ENCODE peak calls at places on chromosomes 5 and 9, in nine cellular contexts. V is left ventricle myocardium inferior; O is H4; C is stimulated activated CD8-positive, alpha-beta memory T cell treated with anti-CD3 and anti-CD28 coated beads, Interleukin-2, amount 100 ng/mL, for 48 hours; Y is activated CD4-positive, alpha-beta T cell treated with anti-CD3 and anti-CD28 coated beads, Interleukin-2, amount 10 ng/mL, durations not matched to agents 7 days and 5 days; G is SJSA1; L is adrenal gland; I is spleen; F is left cardiac atrium. R is an unnamed sample.
A peak's percentile ranks its signal among the peaks of the same experiment; 100 is the strongest.

GRCh38 chr9:2745560-2746380 is 28.5 kb downstream of the KCNV2 start:
- DNase-seq in V (no peak), O (no peak), C (no peak), Y (no peak), G (no peak), L (no peak), I (no peak), F (no peak), R (no peak)

GRCh38 chr5:156326718-156327259 is at the start of gene SGCD:
- DNase-seq in V (peak; percentile 71), O (no peak), C (no peak), Y (no peak), G (no peak), L (peak; percentile 75), I (no peak), F (peak; percentile 88), R (peak; percentile 74)

GRCh38 chr5:6359534-6359933 is 18.8 kb downstream of the MED10 start:
- DNase-seq in V (no peak), O (no peak), C (no peak), Y (no peak), G (no peak), L (no peak), I (no peak), F (no peak), R (no peak)

GRCh38 chr9:134272302-134273023 is 53.8 kb upstream of the RXRA start:
- DNase-seq in V (no peak), O (no peak), C (no peak), Y (no peak), G (no peak), L (no peak), I (no peak), F (no peak), R (no peak)

GRCh38 chr9:86655147-86655546 is 292.2 kb downstream of the GAS1 start:
- DNase-seq in V (no peak), O (no peak), C (no peak), Y (no peak), G (no peak), L (no peak), I (no peak), F (no peak), R (no peak)

GRCh38 chr5:103513696-103514095 is 48.9 kb downstream of the NUDT12 start:
- DNase-seq in V (no peak), O (no peak), C (no peak), Y (no peak), G (no peak), L (no peak), I (no peak), F (no peak), R (no peak)

GRCh38 chr5:127041571-127041970 is 11.2 kb upstream of the MARCHF3 start:
- DNase-seq in V (no peak), O (no peak), C (no peak), Y (no peak), G (no peak), L (no peak), I (no peak), F (no peak), R (peak; percentile 6)

GRCh38 chr5:176817369-176817841 is 7.0 kb downstream of the UNC5A start:
- DNase-seq in V (no peak), O (no peak), C (no peak), Y (no peak), G (no peak), L (no peak), I (no peak), F (no peak), R (no peak)

GRCh38 chr5:77563475-77563874 is 71.4 kb upstream of the WDR41 start:
- DNase-seq in V (no peak), O (no peak), C (no peak), Y (no peak), G (no peak), L (no peak), I (no peak), F (no peak), R (no peak)

GRCh38 chr5:126445502-126446174 is 22.4 kb downstream of the GRAMD2B start:
- DNase-seq in V (no peak), O (no peak), C (no peak), Y (no peak), G (no peak), L (no peak), I (no peak), F (no peak), R (no peak)

GRCh38 chr9:99352786-99353185 is 130.7 kb downstream of the SEC61B start:
- DNase-seq in V (no peak), O (no peak), C (no peak), Y (no peak), G (no peak), L (no peak), I (no peak), F (no peak), R (no peak)

GRCh38 chr9:124611106-124611505 is 103.9 kb upstream of the NR5A1 start:
- DNase-seq in V (no peak), O (no peak), C (no peak), Y (no peak), G (no peak), L (no peak), I (no peak), F (no peak), R (no peak)

GRCh38 chr5:41296066-41296465 is 82.7 kb upstream of the C6 start:
- DNase-seq in V (no peak), O (no peak), C (no peak), Y (no peak), G (no peak), L (no peak), I (no peak), F (no peak), R (no peak)

R was measured in amniotic stem cell.